ENCODE peak calls at places on chromosome 20, in five cellular contexts. Z is sigmoid colon, A is ovary, V is transverse colon, S is A549. X is an unnamed sample.

GRCh38 chr20:11585752-11586352 is 331.8 kb upstream of the BTBD3 start:
- DNase-seq in A (no peak), Z (no peak), S (no peak), V (no peak), X (no peak)

GRCh38 chr20:36415475-36416002 is 109.4 kb downstream of the DLGAP4 start:
- DNase-seq in V (no peak), S (no peak), A (no peak), Z (no peak), X (no peak)

GRCh38 chr20:41145821-41146620 is 8.7 kb downstream of the PLCG1 start:
- DNase-seq in Z (peak), V (no peak), S (no peak), A (no peak), X (no peak)

GRCh38 chr20:17533396-17533795 is 2.2 kb upstream of the BFSP1 start:
- DNase-seq in V (no peak), S (peak), Z (no peak), A (no peak), X (no peak)

GRCh38 chr20:6123650-6124014 is 802 bp upstream of the FERMT1 start:
- DNase-seq in Z (no peak), S (no peak), A (no peak), V (no peak), X (no peak)

GRCh38 chr20:4045741-4046140 is 30.4 kb upstream of the RNF24 start:
- DNase-seq in S (no peak), A (no peak), Z (no peak), V (no peak), X (no peak)

GRCh38 chr20:3805594-3806264 is 9.6 kb downstream of the CDC25B start:
- DNase-seq in V (no peak), A (no peak), S (no peak), Z (no peak), X (no peak)

GRCh38 chr20:20076297-20077065 is 24.1 kb downstream of the CFAP61 start:
- DNase-seq in S (no peak), V (no peak), Z (no peak), A (no peak), X (peak)

GRCh38 chr20:420721-421574 is 12.8 kb downstream of the RBCK1 start:
- DNase-seq in V (peak), Z (no peak), A (no peak), S (peak), X (no peak)

GRCh38 chr20:40457404-40457803 is 231.6 kb downstream of the MAFB start:
- DNase-seq in S (no peak), Z (no peak), V (no peak), A (no peak), X (no peak)

GRCh38 chr20:34268851-34269668 is 27.8 kb downstream of the ASIP start:
- DNase-seq in Z (no peak), A (peak), S (no peak), V (peak), X (peak)

GRCh38 chr20:3744806-3745685 is 12.6 kb downstream of the HSPA12B start:
- DNase-seq in S (peak), V (peak), Z (peak), A (peak), X (no peak)

GRCh38 chr20:62285722-62286121 is 17.1 kb upstream of the ADRM1 start:
- DNase-seq in S (no peak), Z (no peak), V (no peak), A (no peak), X (peak)

GRCh38 chr20:2835331-2835796 is 5.1 kb downstream of the PCED1A start:
- DNase-seq in V (no peak), S (no peak), A (no peak), Z (no peak), X (no peak)

GRCh38 chr20:33703498-33704137 is 16.5 kb downstream of the PXMP4 start:
- DNase-seq in Z (no peak), S (no peak), V (no peak), A (no peak), X (no peak)

GRCh38 chr20:52017669-52018317 is 173.8 kb downstream of the ZFP64 start:
- DNase-seq in V (no peak), Z (no peak), A (no peak), S (no peak), X (no peak)

GRCh38 chr20:1417790-1418189 is 24.9 kb upstream of the FKBP1A start:
- DNase-seq in Z (no peak), A (no peak), V (no peak), S (no peak), X (no peak)

GRCh38 chr20:16581241-16581640 is 8.0 kb upstream of the KIF16B start:
- DNase-seq in V (no peak), A (no peak), Z (no peak), S (no peak), X (no peak)

GRCh38 chr20:17499041-17499440 is 32.1 kb downstream of the BFSP1 start:
- DNase-seq in V (no peak), S (no peak), Z (no peak), A (no peak), X (peak)

GRCh38 chr20:19993937-19994667 is 23.1 kb upstream of the NAA20 start:
- DNase-seq in V (no peak), Z (peak), S (no peak), A (no peak), X (no peak)

GRCh38 chr20:32285082-32285620 is 7.7 kb downstream of the KIF3B start:
- DNase-seq in V (no peak), Z (no peak), A (no peak), S (no peak), X (no peak)

GRCh38 chr20:39112196-39112743 is 150.1 kb downstream of the DHX35 start:
- DNase-seq in S (peak), Z (no peak), A (no peak), V (peak), X (no peak)

GRCh38 chr20:11921326-11921725 is 3.6 kb downstream of the BTBD3 start:
- DNase-seq in Z (no peak), V (no peak), A (no peak), S (no peak), X (no peak)

GRCh38 chr20:36407196-36407733 is 101.1 kb downstream of the DLGAP4 start:
- DNase-seq in A (no peak), Z (no peak), V (no peak), S (no peak), X (no peak)

GRCh38 chr20:48864738-48865318 is 37.0 kb upstream of the PREX1 start:
- DNase-seq in V (no peak), Z (no peak), A (no peak), S (no peak), X (no peak)

GRCh38 chr20:52150440-52151258 is 40.9 kb downstream of the ZFP64 start:
- DNase-seq in A (no peak), V (no peak), S (peak), Z (no peak), X (no peak)

GRCh38 chr20:3123542-3123941 is 36.1 kb downstream of the FASTKD5 start:
- DNase-seq in S (no peak), V (no peak), A (no peak), Z (peak), X (no peak)

GRCh38 chr20:61340157-61340556 is 88.1 kb downstream of the CDH4 start:
- DNase-seq in S (no peak), Z (peak), A (no peak), V (no peak), X (no peak)

GRCh38 chr20:51622004-51622874 is 79.7 kb upstream of the NFATC2 start:
- DNase-seq in A (no peak), V (no peak), Z (no peak), S (no peak), X (no peak)

GRCh38 chr20:24964518-24964838 is 15.4 kb downstream of the CST7 start:
- DNase-seq in S (no peak), V (no peak), A (no peak), Z (peak), X (no peak)

GRCh38 chr20:22341508-22341907 is 242.9 kb downstream of the FOXA2 start:
- DNase-seq in Z (no peak), V (no peak), S (no peak), A (no peak), X (no peak)

GRCh38 chr20:19886666-19887288 is 128.7 kb downstream of the RIN2 start:
- DNase-seq in V (peak), S (peak), A (no peak), Z (no peak), X (no peak)

GRCh38 chr20:60934724-60935123 is 317.3 kb upstream of the CDH4 start:
- DNase-seq in Z (no peak), A (no peak), S (no peak), V (no peak), X (no peak)

GRCh38 chr20:24990810-24991252 is 1.7 kb downstream of the APMAP start:
- DNase-seq in A (no peak), V (no peak), S (no peak), Z (peak), X (peak)

GRCh38 chr20:37350655-37351574 is 5.0 kb downstream of the SRC start:
- DNase-seq in Z (peak), S (no peak), A (no peak), V (no peak), X (no peak)

GRCh38 chr20:46438156-46438750 is 31.8 kb upstream of the ELMO2 start:
- DNase-seq in S (peak), V (no peak), A (no peak), Z (no peak), X (no peak)

GRCh38 chr20:36726168-36726567 is 19.7 kb downstream of the NDRG3 start:
- DNase-seq in Z (no peak), S (no peak), V (no peak), A (no peak), X (no peak)

GRCh38 chr20:5504061-5504739 is 187.4 kb upstream of the PROKR2 start:
- DNase-seq in S (no peak), Z (peak), A (peak), V (peak), X (peak)

GRCh38 chr20:9093203-9093962 is 24.5 kb downstream of the PLCB4 start:
- DNase-seq in S (no peak), V (no peak), A (no peak), Z (no peak), X (no peak)
- H3K4me3 ChIP-seq in S (no peak), V (no peak), A (no peak), Z (no peak), X (peak)

GRCh38 chr20:44728835-44729342 is 13.7 kb downstream of the CCN5 start:
- DNase-seq in S (peak), V (no peak), A (peak), Z (peak), X (peak)
- TF ChIP-seq EP300 in S (peak), V (no peak), A (no peak), Z (no peak), X (no peak)

GRCh38 chr20:23357767-23358562 is 4.0 kb upstream of the GZF1 start:
- DNase-seq in S (peak), A (peak), Z (peak), V (peak), X (peak)
- TF ChIP-seq CTCF in S (no peak), A (peak), Z (no peak), V (no peak), X (no peak)

GRCh38 chr20:58878399-58878798 is 25.9 kb downstream of the GNAS start:
- DNase-seq in S (no peak), Z (no peak), V (no peak), A (no peak), X (no peak)
- H3K4me3 ChIP-seq in S (no peak), Z (no peak), V (no peak), A (no peak), X (no peak)

GRCh38 chr20:63653041-63653973 is at the start of gene STMN3:
- DNase-seq in S (peak), V (peak), Z (peak), A (peak), X (peak)
- TF ChIP-seq EP300 in S (no peak), V (no peak), Z (no peak), A (no peak), X (no peak)